ENCODE peak calls at places on chromosomes 11 and 22, in nine cellular contexts. Y is GM04504; Z is fibroblast of lung; U is foreskin fibroblast; D is activated CD8-positive, alpha-beta memory T cell treated with anti-CD3 and anti-CD28 coated beads, Interleukin-2, amount 10 ng/mL, durations not matched to agents 7 days and 5 days; S is NCI-H510A treated with DMSO at 0.1 percent for 48 hours; R is B cell; X is stimulated activated CD4-positive, alpha-beta T cell treated with anti-CD3 and anti-CD28 coated beads, Interleukin-4, amount 100 ng/mL, for 48 hours; T is T-helper 9 cell. G is an unnamed sample.

GRCh38 chr11:106133529-106133928 is 56.1 kb downstream of the AASDHPPT start:
- DNase-seq in Y (no peak), Z (no peak), U (no peak), D (no peak), S (no peak), R (no peak), X (no peak), T (no peak), G (no peak)

GRCh38 chr11:69339916-69340565 is 46.1 kb downstream of the MYEOV start:
- DNase-seq in Y (no peak), Z (no peak), U (no peak), D (no peak), S (no peak), R (no peak), X (no peak), T (no peak), G (no peak)

GRCh38 chr11:128814856-128815705 is 52.0 kb downstream of the KCNJ1 start:
- DNase-seq in Y (peak), Z (peak), U (peak), D (no peak), S (peak), R (no peak), X (no peak), T (no peak), G (peak)

GRCh38 chr22:46008836-46009596 is 32.1 kb upstream of the WNT7B start:
- DNase-seq in Y (no peak), Z (no peak), U (no peak), D (no peak), S (no peak), R (no peak), X (no peak), T (no peak), G (no peak)

GRCh38 chr11:27213232-27213660 is 149.8 kb downstream of the CCDC34 start:
- DNase-seq in Y (peak), Z (peak), U (peak), D (no peak), S (no peak), R (no peak), X (no peak), T (no peak), G (peak)

GRCh38 chr11:16786131-16786530 is 47.7 kb downstream of the C11orf58 start:
- DNase-seq in Y (no peak), Z (no peak), U (no peak), D (no peak), S (no peak), R (no peak), X (no peak), T (no peak), G (no peak)

GRCh38 chr11:47408598-47409439 is 429 bp downstream of the SLC39A13 start:
- DNase-seq in Y (peak), Z (peak), U (peak), D (no peak), S (no peak), R (no peak), X (no peak), T (no peak), G (peak)

GRCh38 chr11:10876168-10876567 is 18.3 kb upstream of the ZBED5 start:
- DNase-seq in Y (no peak), Z (no peak), U (peak), D (no peak), S (no peak), R (no peak), X (no peak), T (no peak), G (no peak)

GRCh38 chr11:49432242-49432848 is 223.9 kb upstream of the FOLH1 start:
- DNase-seq in Y (no peak), Z (no peak), U (no peak), D (no peak), S (peak), R (no peak), X (no peak), T (no peak), G (no peak)

GRCh38 chr11:2926611-2927492 is 2.4 kb downstream of the PHLDA2 start:
- DNase-seq in Y (no peak), Z (no peak), U (no peak), D (no peak), S (no peak), R (no peak), X (no peak), T (no peak), G (no peak)

GRCh38 chr11:39589391-39589790 is 1870.1 kb downstream of the LRRC4C start:
- DNase-seq in Y (no peak), Z (no peak), U (no peak), D (no peak), S (no peak), R (no peak), X (no peak), T (no peak), G (no peak)

GRCh38 chr22:30556388-30556787 is 9.8 kb upstream of the SEC14L6 start:
- DNase-seq in Y (no peak), Z (no peak), U (no peak), D (no peak), S (no peak), R (no peak), X (no peak), T (no peak), G (no peak)

GRCh38 chr11:94731921-94732601 is 36.1 kb upstream of the AMOTL1 start:
- DNase-seq in Y (peak), Z (peak), U (peak), D (no peak), S (no peak), R (no peak), X (no peak), T (no peak), G (peak)

GRCh38 chr11:65356394-65356972 is 1.9 kb downstream of the TIGD3 start:
- DNase-seq in Y (no peak), Z (no peak), U (no peak), D (no peak), S (no peak), R (no peak), X (no peak), T (no peak), G (no peak)

GRCh38 chr11:122628691-122629555 is 26.6 kb upstream of the UBASH3B start:
- DNase-seq in Y (peak), Z (peak), U (peak), D (peak), S (no peak), R (peak), X (peak), T (peak), G (no peak)

GRCh38 chr11:83717551-83717950 is 431.4 kb upstream of the CCDC90B start:
- DNase-seq in Y (no peak), Z (no peak), U (no peak), D (no peak), S (no peak), R (no peak), X (no peak), T (no peak), G (no peak)